ENCODE peak calls at places on chromosomes 2 and 18, in seven cellular contexts. A is IMR-90, C is A549, U is adrenal gland, P is lower leg skin, Q is right lobe of liver, B is NB4. J is an unnamed sample.

GRCh38 chr18:27017901-27018500 is 152.5 kb upstream of the AQP4 start:
- DNase-seq in A (no peak), B (peak; percentile 25), P (no peak), U (no peak), C (peak; percentile 13), Q (no peak), J (no peak)

GRCh38 chr2:182717451-182718215 is 1.6 kb downstream of the DNAJC10 start:
- DNase-seq in P (no peak), U (no peak), B (peak; percentile 8), A (no peak), Q (no peak), C (no peak), J (no peak)

GRCh38 chr18:7516505-7517117 is 50.5 kb upstream of the PTPRM start:
- DNase-seq in B (no peak), A (no peak), U (no peak), Q (no peak), C (no peak), P (no peak), J (no peak)

GRCh38 chr18:11689031-11689971 is at the start of gene GNAL:
- DNase-seq in P (peak; percentile 49), B (peak; percentile 80), Q (peak; percentile 80), A (peak; percentile 85), C (peak; percentile 90), U (peak; percentile 78), J (peak; percentile 72)

GRCh38 chr18:22335644-22336275 is 82.0 kb downstream of the CTAGE1 start:
- DNase-seq in A (no peak), C (no peak), B (no peak), P (no peak), Q (no peak), U (no peak), J (no peak)

GRCh38 chr2:88549616-88550292 is 77.5 kb downstream of the EIF2AK3 start:
- DNase-seq in A (no peak), P (no peak), U (no peak), Q (no peak), C (no peak), B (no peak), J (no peak)

GRCh38 chr18:43571078-43571689 is 293.9 kb upstream of the SYT4 start:
- DNase-seq in A (peak; percentile 47), Q (no peak), U (no peak), C (peak; percentile 33), B (peak; percentile 49), P (no peak), J (peak; percentile 33)

GRCh38 chr2:212646698-212647097 is 108.1 kb upstream of the ERBB4 start:
- DNase-seq in B (no peak), U (peak; percentile 25), P (no peak), C (no peak), Q (no peak), A (peak; percentile 80), J (no peak)

GRCh38 chr2:54550523-54550922 is 94.4 kb downstream of the SPTBN1 start:
- DNase-seq in P (no peak), U (no peak), B (no peak), C (no peak), Q (no peak), A (no peak), J (no peak)

GRCh38 chr2:6955523-6956136 is 38.4 kb downstream of the RNF144A start:
- DNase-seq in A (no peak), P (no peak), B (no peak), C (no peak), Q (no peak), U (no peak), J (no peak)

GRCh38 chr2:207926133-207927076 is 98.9 kb downstream of the PLEKHM3 start:
- DNase-seq in A (peak; percentile 85), U (peak; percentile 92), P (peak; percentile 23), C (no peak), B (no peak), Q (peak; percentile 85), J (peak; percentile 46)

GRCh38 chr2:240248981-240249422 is 108.5 kb upstream of the OTOS start:
- DNase-seq in Q (no peak), P (no peak), C (no peak), U (no peak), A (no peak), B (no peak), J (no peak)

GRCh38 chr2:240250150-240250984 is 109.9 kb upstream of the OTOS start:
- DNase-seq in C (no peak), Q (no peak), U (peak; percentile 30), B (no peak), A (no peak), P (peak; percentile 12), J (no peak)

GRCh38 chr2:240250985-240251847 is 110.8 kb upstream of the OTOS start:
- DNase-seq in A (peak; percentile 89), U (peak; percentile 99), P (peak; percentile 81), B (peak; percentile 74), C (peak; percentile 84), Q (peak; percentile 78), J (peak; percentile 90)

GRCh38 chr2:240247868-240248820 is 107.7 kb upstream of the OTOS start:
- DNase-seq in Q (no peak), C (no peak), U (peak; percentile 11), P (no peak), B (no peak), A (no peak), J (peak; percentile 23)

GRCh38 chr2:240249423-240250149 is 109.1 kb upstream of the OTOS start:
- DNase-seq in A (no peak), Q (peak; percentile 46), B (no peak), P (peak; percentile 12), C (no peak), U (peak; percentile 22), J (no peak)
- TF ChIP-seq POLR2A in A (no peak), Q (no peak), B (no peak), P (no peak), C (no peak), U (no peak), J (no peak)

GRCh38 chr2:128233790-128234395 is 84.8 kb downstream of the HS6ST1 start:
- DNase-seq in P (no peak), Q (no peak), A (no peak), U (no peak), C (no peak), B (no peak), J (no peak)

GRCh38 chr2:128234613-128235012 is 84.1 kb downstream of the HS6ST1 start:
- DNase-seq in P (no peak), U (no peak), C (no peak), A (no peak), Q (no peak), B (no peak), J (no peak)

GRCh38 chr2:128236491-128237035 is 82.1 kb downstream of the HS6ST1 start:
- DNase-seq in P (no peak), Q (no peak), C (no peak), U (peak; percentile 46), B (no peak), A (peak; percentile 94), J (no peak)

GRCh38 chr2:128235581-128235980 is 83.1 kb downstream of the HS6ST1 start:
- DNase-seq in A (no peak), P (no peak), C (no peak), B (no peak), Q (no peak), U (no peak), J (no peak)

DNA sequence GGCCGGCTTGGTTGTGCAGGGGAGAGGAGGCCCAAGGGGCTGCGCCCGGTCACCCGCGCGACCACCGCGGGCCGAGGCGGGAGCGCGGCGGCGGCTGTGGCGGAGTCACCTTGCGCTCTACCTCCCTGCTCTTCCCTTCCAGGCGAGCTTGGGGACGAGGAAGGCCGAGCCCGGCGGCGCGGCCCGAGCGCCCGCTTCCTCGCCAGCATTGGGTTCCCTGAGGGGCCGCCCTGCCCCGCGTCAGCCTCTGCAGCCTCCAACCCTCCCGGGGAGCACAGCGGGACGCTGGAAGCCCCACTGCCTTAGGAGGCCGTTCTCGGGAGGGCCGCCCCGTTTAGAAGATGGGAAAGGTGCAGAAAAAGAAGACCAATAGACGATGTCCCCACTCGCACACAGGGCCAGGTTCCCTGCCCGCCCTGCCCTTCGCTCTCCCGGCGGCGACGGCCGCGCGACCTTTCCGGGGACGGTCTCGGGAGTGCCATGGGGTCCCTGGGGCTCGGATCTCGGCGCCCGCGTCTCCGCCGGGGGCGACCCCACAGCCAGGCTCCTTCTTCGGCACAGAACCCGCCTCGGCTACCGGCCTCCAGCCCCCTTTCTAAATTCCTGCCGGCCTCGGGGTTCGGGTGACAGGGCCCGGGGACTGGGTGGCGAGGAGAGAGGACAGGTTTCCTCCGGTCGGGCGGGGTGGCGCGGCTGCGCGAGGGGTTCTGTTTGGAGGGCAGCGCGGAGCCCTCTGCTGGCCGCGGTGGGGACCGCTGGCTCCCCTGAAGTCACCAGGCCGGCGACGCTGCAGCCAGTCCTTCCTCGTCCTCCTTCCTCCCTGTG is 85.5 kb downstream of the HS6ST1 start:
- DNase-seq in Q (peak; percentile 93), C (peak; percentile 82), U (peak; percentile 89), B (peak; percentile 91), A (peak; percentile 66), P (peak; percentile 68), J (peak; percentile 76)
- TF ChIP-seq POLR2A in Q (peak; percentile 46), C (peak; percentile 13), U (no peak), B (no peak), A (no peak), P (no peak), J (no peak)

GRCh38 chr2:27322766-27323591 is at the start of gene MPV17:
- DNase-seq in B (peak; percentile 94), P (peak; percentile 89), A (peak; percentile 91), C (peak; percentile 95), U (peak; percentile 96), Q (peak; percentile 94), J (peak; percentile 92)

GRCh38 chr2:27323592-27324285 is 842 bp upstream of the MPV17 start:
- DNase-seq in U (peak; percentile 49), B (no peak), A (no peak), C (no peak), P (no peak), Q (no peak), J (no peak)

GRCh38 chr2:27324720-27325119 is 1.8 kb upstream of the MPV17 start:
- DNase-seq in P (no peak), U (no peak), B (peak; percentile 80), A (no peak), C (no peak), Q (no peak), J (no peak)

GRCh38 chr2:27320958-27321543 is 1.8 kb downstream of the MPV17 start:
- DNase-seq in C (peak; percentile 98), B (peak; percentile 69), A (peak; percentile 99), Q (peak; percentile 86), P (no peak), U (peak; percentile 97), J (peak; percentile 81)

GRCh38 chr2:27322301-27322765 is 564 bp downstream of the MPV17 start:
- DNase-seq in P (no peak), A (peak; percentile 8), Q (no peak), C (peak; percentile 15), U (peak; percentile 42), B (peak; percentile 62), J (no peak)
- TF ChIP-seq POLR2A in P (no peak), A (no peak), Q (no peak), C (no peak), U (no peak), B (no peak), J (no peak)

DNA sequence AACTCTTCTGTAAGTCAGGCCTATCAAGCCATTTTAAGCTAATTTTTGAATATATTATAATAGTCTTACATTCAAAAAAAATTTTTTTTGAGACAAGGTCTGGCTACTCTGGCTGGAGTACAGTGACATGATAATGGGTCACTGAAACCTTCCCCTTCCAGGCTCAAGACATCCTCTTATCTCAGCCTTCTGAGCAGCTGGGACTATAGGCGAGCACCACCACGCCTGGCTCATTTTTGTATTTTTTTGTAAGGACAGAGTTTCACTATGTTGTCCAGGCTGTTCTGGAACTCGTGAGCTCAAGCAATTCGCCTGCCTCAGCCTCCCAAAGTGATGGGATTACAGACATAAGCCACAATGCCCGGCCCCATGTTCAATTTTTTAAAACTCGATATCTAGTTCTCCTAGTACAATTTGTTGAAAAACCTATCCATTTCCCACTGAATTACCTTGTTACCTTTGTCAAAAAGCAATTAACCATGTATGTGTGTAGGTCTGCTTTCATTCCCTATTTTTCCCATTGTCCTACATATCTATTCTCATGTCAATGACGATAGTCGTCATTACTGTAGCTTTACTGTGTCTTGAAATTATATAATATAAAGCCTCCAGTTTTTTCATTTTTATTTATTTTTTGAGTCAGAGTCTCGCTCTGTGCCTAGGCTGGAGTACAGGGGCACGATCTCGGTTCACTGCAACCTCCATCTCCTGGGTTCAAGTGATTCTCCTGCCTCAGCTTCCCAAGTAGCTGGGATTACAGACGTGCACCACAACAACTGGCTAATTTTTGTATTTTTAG is 44.8 kb downstream of the YES1 start:
- DNase-seq in P (no peak), B (no peak), C (no peak), U (no peak), Q (no peak), A (no peak), J (no peak)
- TF ChIP-seq POLR2A in P (no peak), B (no peak), C (no peak), U (no peak), Q (no peak), A (no peak), J (no peak)

J was measured in uterus.